ENCODE peak calls at places on chromosomes 12 and 14, in five cellular contexts. Q, G, U, S and N are unnamed samples.

GRCh38 chr14:24310666-24311604 is at the start of gene LTB4R:
- DNase-seq in Q (peak), S (no peak), U (no peak), G (peak), N (no peak)

GRCh38 chr12:57621497-57622292 is 10.5 kb downstream of the ARHGEF25 start:
- DNase-seq in U (peak), G (peak), S (no peak), Q (peak), N (no peak)

GRCh38 chr12:56333197-56333678 is 562 bp downstream of the PAN2 start:
- DNase-seq in Q (no peak), S (no peak), U (no peak), G (no peak), N (no peak)

GRCh38 chr14:26984318-26985177 is 386.7 kb upstream of the NOVA1 start:
- DNase-seq in S (no peak), G (peak), Q (peak), U (peak), N (peak)

GRCh38 chr12:19144287-19144686 is 14.8 kb downstream of the PLEKHA5 start:
- DNase-seq in S (no peak), Q (no peak), G (no peak), U (no peak), N (no peak)

GRCh38 chr14:68970096-68970612 is 8.9 kb downstream of the ACTN1 start:
- DNase-seq in Q (peak), G (no peak), U (no peak), S (no peak), N (no peak)

GRCh38 chr12:47905313-47905730 is 528 bp upstream of the VDR start:
- DNase-seq in G (no peak), U (no peak), Q (no peak), S (no peak), N (no peak)

GRCh38 chr12:102201662-102202061 is 4.0 kb upstream of the PMCH start:
- DNase-seq in U (no peak), Q (no peak), G (no peak), S (no peak), N (no peak)

GRCh38 chr14:51792819-51793218 is 67.6 kb upstream of the GNG2 start:
- DNase-seq in G (no peak), S (no peak), Q (no peak), U (no peak), N (no peak)

GRCh38 chr14:95496111-95496681 is 20.3 kb downstream of the SYNE3 start:
- DNase-seq in Q (peak), U (no peak), S (no peak), G (no peak), N (no peak)

GRCh38 chr12:39144613-39145061 is 239.2 kb upstream of the CPNE8 start:
- DNase-seq in U (no peak), G (no peak), Q (no peak), S (no peak), N (no peak)

GRCh38 chr12:112347521-112347920 is 34.7 kb downstream of the HECTD4 start:
- DNase-seq in Q (no peak), G (no peak), S (peak), U (no peak), N (peak)

GRCh38 chr12:1398673-1399072 is 195.7 kb downstream of the FBXL14 start:
- DNase-seq in G (no peak), U (no peak), S (no peak), Q (no peak), N (no peak)

GRCh38 chr12:112705037-112705632 is 86.4 kb upstream of the RPH3A start:
- DNase-seq in Q (no peak), S (no peak), U (no peak), G (no peak), N (no peak)

GRCh38 chr12:128687851-128688250 is 135.9 kb downstream of the SLC15A4 start:
- DNase-seq in G (no peak), U (no peak), Q (no peak), S (no peak), N (no peak)

GRCh38 chr12:58657175-58657574 is 263.1 kb downstream of the LRIG3 start:
- DNase-seq in Q (no peak), S (no peak), G (no peak), U (no peak), N (no peak)

GRCh38 chr14:71454010-71454409 is 478.2 kb upstream of the RGS6 start:
- DNase-seq in U (no peak), S (no peak), G (no peak), Q (no peak), N (no peak)

GRCh38 chr12:34398366-34398705 is 376.0 kb downstream of the ALG10 start:
- DNase-seq in U (no peak), S (no peak), Q (no peak), G (no peak), N (no peak)

GRCh38 chr14:65788876-65789859 is 376.6 kb downstream of the FUT8 start:
- DNase-seq in U (no peak), S (no peak), Q (no peak), G (no peak), N (no peak)

GRCh38 chr14:93970967-93971634 is 5.3 kb downstream of the ASB2 start:
- DNase-seq in S (no peak), Q (peak), G (no peak), U (no peak), N (no peak)

GRCh38 chr12:62783881-62784280 is 151.1 kb downstream of the PPM1H start:
- DNase-seq in Q (no peak), U (no peak), G (no peak), S (no peak), N (no peak)

GRCh38 chr12:132324841-132325732 is 4.3 kb downstream of the GALNT9 start:
- DNase-seq in G (no peak), Q (no peak), S (no peak), U (no peak), N (no peak)

GRCh38 chr12:131617179-131617578 is 93.7 kb upstream of the SFSWAP start:
- DNase-seq in S (no peak), Q (no peak), G (no peak), U (no peak), N (no peak)

GRCh38 chr14:94021001-94021400 is 5.1 kb upstream of the OTUB2 start:
- DNase-seq in G (no peak), S (no peak), Q (no peak), U (no peak), N (no peak)

GRCh38 chr12:121209629-121210572 is at the start of gene P2RX4:
- DNase-seq in S (peak), G (peak), U (peak), Q (peak), N (peak)

GRCh38 chr12:129885287-129885686 is 18.5 kb downstream of the TMEM132D start:
- DNase-seq in Q (no peak), U (no peak), S (no peak), G (no peak), N (no peak)